ENCODE peak calls at places on chromosomes 1 and 21, in six cellular contexts. Z, A, W, U, S and M are unnamed samples. For H3K4me1, the result is how much of the 10 kb centered on the place peaks cover.

GRCh38 chr1:200336111-200336845 is 73.6 kb downstream of the ZNF281 start:
- DNase-seq in A (no peak), U (no peak), Z (no peak), W (no peak), S (no peak), M (no peak)

GRCh38 chr1:99590578-99591209 is 55.2 kb upstream of the PALMD start:
- DNase-seq in S (no peak), W (no peak), A (peak), Z (peak), U (no peak), M (no peak)

GRCh38 chr1:58735591-58735990 is 35.7 kb upstream of the MYSM1 start:
- DNase-seq in W (no peak), A (no peak), Z (no peak), S (no peak), U (no peak), M (no peak)

GRCh38 chr1:95018602-95019369 is 54.0 kb downstream of the ALG14 start:
- DNase-seq in W (no peak), U (peak), S (no peak), A (no peak), Z (no peak), M (no peak)

GRCh38 chr1:240413732-240414131 is 198.2 kb downstream of the GREM2 start:
- DNase-seq in U (no peak), W (no peak), S (no peak), A (no peak), Z (no peak), M (no peak)

GRCh38 chr1:17023103-17023502 is 11.4 kb upstream of the ATP13A2 start:
- DNase-seq in Z (no peak), W (no peak), S (no peak), A (no peak), U (no peak), M (no peak)

GRCh38 chr1:9110669-9111356 is 18.1 kb downstream of the GPR157 start:
- DNase-seq in A (peak), S (peak), U (peak), W (peak), Z (peak), M (peak)

GRCh38 chr1:171606402-171606941 is 15.6 kb upstream of the MYOCOS start:
- DNase-seq in Z (no peak), W (no peak), U (peak), S (no peak), A (no peak), M (no peak)

GRCh38 chr1:200258447-200259375 is 151.1 kb downstream of the ZNF281 start:
- DNase-seq in A (no peak), Z (no peak), U (peak), W (no peak), S (peak), M (no peak)

DNA sequence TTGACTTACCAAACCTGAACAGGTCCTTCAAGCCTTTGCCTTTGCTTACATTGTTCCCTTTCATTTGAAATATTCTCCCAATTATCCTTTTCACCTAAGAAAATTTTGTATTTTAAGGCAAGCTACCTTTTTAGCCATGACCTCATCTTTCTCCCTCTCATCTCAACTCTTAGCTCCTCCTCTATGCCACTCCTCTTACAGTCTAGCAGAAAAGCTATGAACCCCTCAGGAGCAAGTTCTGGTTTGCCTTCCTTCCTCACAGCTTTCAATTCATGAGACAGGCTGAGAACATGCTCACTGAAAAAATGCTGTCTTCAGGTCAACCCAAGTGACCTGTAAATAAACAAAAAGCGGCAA is 8.3 kb upstream of the MUTYH start:
- DNase-seq in A (no peak), Z (no peak), U (no peak), W (no peak), S (peak), M (no peak)
- H3K4me1 ChIP-seq in A (under half), Z (under half), U (under half), W (under half), S (under half), M (under half)

DNA sequence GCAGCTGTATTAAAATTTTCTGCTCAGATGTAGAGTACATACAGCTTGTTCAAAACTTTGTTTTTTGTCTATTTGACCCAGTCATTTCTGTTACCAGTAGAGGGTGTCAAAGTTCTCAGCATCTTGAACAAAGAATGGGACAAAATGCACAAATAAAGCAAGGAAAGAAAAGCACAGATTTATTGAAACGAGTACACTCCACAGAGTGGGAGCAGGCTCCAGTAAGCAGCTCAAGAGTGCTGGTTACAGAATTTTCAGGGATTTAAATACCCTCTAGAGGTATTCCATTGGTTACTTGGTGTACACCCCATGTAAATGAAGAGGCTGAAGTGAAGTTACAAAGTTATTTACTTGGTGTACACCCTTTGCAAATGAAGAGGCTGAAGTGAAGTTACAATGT is 8.9 kb upstream of the PRMT6 start:
- DNase-seq in U (no peak), A (no peak), Z (no peak), W (no peak), S (no peak), M (no peak)
- TF ChIP-seq CTCF in U (no peak), A (no peak), Z (no peak), W (no peak), S (no peak), M (no peak)

GRCh38 chr1:15125101-15125745 is 28.3 kb upstream of the TMEM51 start:
- DNase-seq in A (no peak), Z (no peak), S (no peak), W (no peak), U (no peak), M (no peak)
- H3K4me3 ChIP-seq in A (no peak), Z (no peak), S (no peak), W (no peak), U (no peak), M (no peak)

GRCh38 chr21:38819051-38819718 is 13.5 kb downstream of the ETS2 start:
- DNase-seq in S (no peak), Z (no peak), A (no peak), U (no peak), W (no peak), M (no peak)
- H3K4me1 ChIP-seq in S (under half), Z (under half), A (under half), U (under half), W (under half), M (under half)

DNA sequence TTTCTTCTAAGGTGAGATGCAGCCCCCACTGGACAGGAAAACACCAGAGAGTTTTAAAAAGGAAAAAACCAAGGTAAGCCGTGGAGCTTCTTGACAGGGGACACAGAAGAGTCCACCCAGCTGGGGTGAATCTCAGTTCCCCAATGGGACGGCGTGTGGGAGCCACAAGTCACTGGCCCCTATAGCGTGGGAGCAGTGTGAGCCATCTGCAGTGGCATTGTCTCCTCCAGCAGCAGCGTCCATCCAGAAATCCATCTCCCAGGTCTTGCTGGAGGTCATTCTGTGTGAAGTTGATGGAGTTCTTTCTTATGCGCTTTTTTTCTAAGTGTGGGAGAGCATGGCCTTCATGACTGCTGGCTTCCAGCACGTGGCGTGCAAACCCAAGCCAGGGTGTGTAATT is 17.9 kb downstream of the PGBD2 start:
- DNase-seq in U (no peak), Z (no peak), W (no peak), S (no peak), A (no peak), M (no peak)
- TF ChIP-seq CTCF in U (no peak), Z (no peak), W (no peak), S (no peak), A (no peak), M (no peak)

DNA sequence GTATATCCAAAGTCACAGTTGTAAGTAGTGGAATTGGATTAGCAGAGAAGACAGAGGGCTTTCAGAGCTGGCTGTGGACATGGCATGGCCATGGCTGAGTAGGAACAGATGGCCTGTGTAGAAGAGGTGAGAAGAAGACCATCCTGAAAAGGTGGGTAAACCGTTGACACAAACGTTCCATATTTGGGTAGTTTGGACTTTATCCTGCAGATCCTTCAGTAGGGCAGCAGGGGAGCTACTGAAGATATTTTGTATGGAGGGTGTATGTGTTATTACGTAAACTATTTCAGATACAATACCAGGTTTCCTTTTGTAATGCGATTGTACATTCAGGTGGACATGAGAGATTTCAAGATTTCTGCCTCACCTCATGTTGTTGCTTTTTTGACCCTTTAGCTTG is 1.6 kb downstream of the UTP11 start:
- DNase-seq in Z (no peak), A (no peak), S (no peak), U (no peak), W (no peak), M (no peak)
- H3K4me3 ChIP-seq in Z (peak), A (no peak), S (no peak), U (no peak), W (no peak), M (no peak)

DNA sequence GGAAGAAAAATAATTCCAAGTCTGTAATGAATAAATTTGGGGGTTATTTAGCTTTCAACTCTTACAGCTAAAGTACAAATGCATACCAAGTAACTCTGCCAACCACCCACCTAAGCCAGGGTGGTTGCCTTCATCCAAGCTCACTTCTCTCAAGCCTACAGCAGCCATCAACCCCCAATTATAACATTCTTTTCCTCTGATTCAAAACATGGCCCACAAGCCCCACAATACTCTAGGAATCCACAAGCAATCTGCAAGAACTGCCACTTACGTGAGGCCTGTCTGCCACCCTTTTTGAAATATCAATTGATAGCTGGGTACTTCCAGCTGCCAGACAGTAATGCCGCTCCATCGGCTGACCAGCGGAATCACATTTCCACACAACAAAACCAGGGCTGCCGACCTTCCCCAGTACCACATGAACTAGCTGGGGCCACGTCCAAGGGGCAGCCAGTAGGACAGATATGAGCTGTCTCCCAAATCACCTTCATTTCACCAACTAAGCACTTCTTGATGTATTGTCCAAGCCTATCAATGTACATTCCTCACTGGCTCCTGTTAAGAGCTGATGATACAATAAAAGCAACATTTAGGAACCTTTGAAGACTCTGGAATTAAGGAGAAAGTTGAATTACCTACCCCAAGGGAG is 3.2 kb downstream of the LBR start:
- DNase-seq in A (no peak), S (no peak), Z (no peak), U (no peak), W (no peak), M (no peak)
- H3K4me1 ChIP-seq in A (under half), S (under half), Z (under half), U (under half), W (under half), M (under half)

DNA sequence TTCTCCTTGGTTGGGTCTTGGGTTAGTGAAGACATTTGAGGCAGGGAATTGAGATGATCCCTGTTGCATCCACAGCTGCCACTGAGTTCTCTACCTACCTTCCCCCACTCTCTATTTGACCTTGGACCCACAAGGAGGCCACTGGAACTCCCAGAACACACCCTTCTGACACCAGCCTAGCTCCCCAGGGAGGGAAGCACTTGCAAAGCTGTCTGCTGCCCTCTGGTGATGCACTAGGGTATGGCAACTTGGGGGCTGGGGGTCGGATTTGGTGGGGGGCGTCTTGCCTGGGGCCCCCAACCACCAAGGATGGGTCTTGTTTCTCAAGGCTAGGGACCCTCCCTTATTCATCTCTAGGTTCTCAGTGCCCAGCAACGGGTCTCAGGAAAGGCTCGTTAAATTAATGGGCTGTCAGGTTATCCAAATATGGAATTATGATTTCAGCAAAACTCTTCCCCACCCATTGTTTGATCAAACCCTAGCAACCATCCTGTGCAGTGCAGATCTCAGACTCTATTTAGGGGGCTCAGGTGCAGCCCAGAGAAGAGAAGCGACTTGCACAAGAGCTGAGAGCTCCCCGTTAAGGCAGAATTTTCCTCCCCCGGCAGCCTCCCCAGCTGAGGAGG is 177.8 kb upstream of the KLHDC7A start:
- DNase-seq in S (no peak), A (no peak), W (no peak), Z (no peak), U (no peak), M (no peak)
- TF ChIP-seq CTCF in S (peak), A (no peak), W (no peak), Z (no peak), U (peak), M (no peak)

GRCh38 chr1:162284206-162284955 is 92.3 kb downstream of the SPATA46 start:
- DNase-seq in U (peak), Z (peak), A (no peak), S (peak), W (no peak), M (no peak)
- H3K4me3 ChIP-seq in U (no peak), Z (peak), A (no peak), S (peak), W (no peak), M (no peak)